ENCODE peak calls at places on chromosomes 12 and 14, in four cellular contexts. E, C, B and O are unnamed samples.

GRCh38 chr14:71675902-71676291 is 256.3 kb upstream of the RGS6 start:
- ATAC-seq in E (no peak), B (no peak), C (no peak), O (no peak)

GRCh38 chr12:12048714-12049113 is 22.0 kb upstream of the BCL2L14 start:
- ATAC-seq in E (no peak), B (no peak), C (no peak), O (no peak)

GRCh38 chr12:81627336-81628189 is 131.6 kb downstream of the PPFIA2 start:
- ATAC-seq in B (no peak), C (no peak), E (peak; percentile 50), O (no peak)

GRCh38 chr12:40439771-40440492 is 215.1 kb downstream of the LRRK2 start:
- ATAC-seq in B (peak; percentile 53), C (no peak), E (no peak), O (no peak)

GRCh38 chr12:45284096-45284901 is 68.4 kb downstream of the ANO6 start:
- ATAC-seq in B (no peak), E (peak; percentile 62), C (no peak), O (no peak)

GRCh38 chr12:20220339-20220738 is 148.0 kb upstream of the PDE3A start:
- ATAC-seq in B (no peak), C (no peak), E (peak; percentile 73), O (no peak)

GRCh38 chr14:24418492-24418873 is 11.0 kb downstream of the CBLN3 start:
- ATAC-seq in C (no peak), B (no peak), E (no peak), O (peak; percentile 14)

GRCh38 chr12:116474331-116474730 is 84.8 kb upstream of the MAP1LC3B2 start:
- ATAC-seq in C (no peak), E (no peak), B (no peak), O (no peak)

GRCh38 chr12:5511644-5512584 is 80.0 kb downstream of the NTF3 start:
- ATAC-seq in E (peak; percentile 91), C (no peak), B (peak; percentile 69), O (no peak)

DNA sequence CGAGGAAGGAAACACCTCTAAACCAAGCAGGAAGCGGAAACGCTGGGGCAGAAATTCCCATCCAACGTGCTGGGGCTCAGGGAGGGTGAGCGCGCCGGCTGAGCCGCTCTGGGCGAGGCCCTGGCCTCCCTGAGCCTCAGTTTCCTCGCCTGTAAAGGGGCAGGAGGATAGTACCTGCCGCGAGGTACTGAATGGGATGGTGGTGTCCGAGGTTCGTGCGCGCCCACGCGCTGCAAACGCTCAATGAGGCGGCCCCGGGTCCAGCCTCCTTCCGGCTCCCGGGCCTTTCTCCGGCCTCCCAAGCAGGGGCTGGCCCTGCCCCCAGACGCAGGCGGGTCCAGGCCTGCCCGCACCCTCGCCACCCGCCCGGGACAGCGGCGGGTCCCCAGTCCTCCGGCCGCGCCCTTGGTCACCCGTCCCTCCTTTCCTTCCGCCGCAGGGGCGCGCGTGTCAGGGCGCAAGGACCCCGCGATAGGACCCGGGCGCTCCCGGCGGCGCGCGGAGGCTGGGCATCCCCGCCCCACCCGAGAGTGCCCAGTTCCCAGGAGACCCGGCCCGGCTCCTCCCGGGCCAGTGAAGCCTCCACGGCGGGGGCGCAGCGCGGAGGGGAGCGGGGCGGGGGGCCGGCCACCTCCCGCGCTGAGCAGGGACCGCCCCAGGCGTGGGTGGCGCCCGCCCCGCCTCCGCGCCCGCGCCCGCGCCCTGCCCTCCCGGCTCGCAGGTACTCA is 533 bp downstream of the BEGAIN start:
- ATAC-seq in B (peak; percentile 70), C (no peak), E (peak; percentile 80), O (no peak)
- TF ChIP-seq POLR2A in B (peak; percentile 60), C (no peak), E (peak; percentile 18), O (no peak)

GRCh38 chr14:61489932-61490331 is 168.6 kb downstream of the PRKCH start:
- ATAC-seq in C (peak; percentile 27), B (no peak), E (no peak), O (peak; percentile 53)
- H3K27ac ChIP-seq in C (peak overlapping the region; percentile 85), B (no peak overlapping the region), E (no peak overlapping the region), O (peak overlapping the region; percentile 49)

DNA sequence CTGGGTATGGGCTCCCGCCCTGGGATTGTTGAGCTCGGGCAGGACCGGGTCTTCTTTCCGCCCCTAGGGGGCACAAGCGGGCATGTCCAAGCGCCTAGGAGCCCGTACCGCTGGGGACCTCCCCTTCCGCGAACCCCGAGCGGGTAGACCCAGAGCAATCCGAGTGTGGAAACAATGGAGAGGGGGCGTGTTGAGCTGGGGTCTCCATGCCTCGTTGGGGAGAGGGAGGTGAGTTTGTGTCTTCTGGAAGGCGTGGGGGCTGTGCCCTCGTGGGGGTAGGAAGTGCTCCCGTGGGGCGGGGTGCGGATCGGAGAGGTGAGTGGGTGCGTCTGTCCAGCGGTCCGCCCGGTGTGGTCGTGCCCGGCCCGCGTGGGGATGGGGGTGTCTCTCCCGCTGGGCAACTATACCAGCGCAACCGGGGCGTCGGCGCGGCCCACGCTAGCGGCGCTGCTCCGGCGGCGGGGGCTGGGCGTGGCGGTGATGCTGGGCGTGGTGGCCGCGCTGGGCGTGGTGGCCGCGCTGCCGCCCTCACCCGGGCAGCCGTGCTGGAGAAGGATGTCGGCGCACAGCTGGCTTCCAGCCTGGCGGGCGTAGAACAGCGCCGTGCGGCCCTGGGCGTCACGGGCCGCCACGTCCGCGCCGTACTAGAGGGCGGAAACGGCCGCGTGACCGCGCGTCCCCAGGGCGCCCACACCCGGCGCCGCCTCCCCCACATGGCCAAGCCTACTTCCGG is 12.2 kb downstream of the AGAP2 start:
- ATAC-seq in B (no peak), C (peak; percentile 76), E (peak; percentile 94), O (peak; percentile 82)
- TF ChIP-seq POLR2AphosphoS5 in B (no peak), C (no peak), E (peak; percentile 57), O (no peak)

GRCh38 chr12:60148109-60148508 is 552.3 kb downstream of the SLC16A7 start:
- ATAC-seq in E (no peak), C (peak; percentile 30), B (peak; percentile 72), O (no peak)
- TF ChIP-seq POLR2A in E (no peak), C (no peak), B (no peak), O (no peak)